ENCODE peak calls at places on chromosomes 16 and 17, in ten cellular contexts. M is psoas muscle; S is CD4-positive, CD25-positive, alpha-beta regulatory T cell; V is DND-41; U is tibial artery; Y is mammary epithelial cell; K is Karpas-422; I is stomach; J is Peyer's patch; Q is adrenal gland. N is an unnamed sample.

GRCh38 chr17:13114601-13115024 is 96.8 kb upstream of the ELAC2 start:
- DNase-seq in U (no peak), K (peak), M (no peak), Q (peak), V (peak), J (no peak), S (no peak), I (peak), Y (peak), N (no peak)

GRCh38 chr17:68707032-68707431 is 105.9 kb upstream of the FAM20A start:
- DNase-seq in Q (no peak), I (no peak), J (no peak), S (no peak), M (no peak), Y (peak), K (no peak), U (no peak), V (no peak), N (no peak)

GRCh38 chr17:77281024-77281903 is 140.5 kb downstream of the SEC14L1 start:
- DNase-seq in J (peak), K (no peak), U (no peak), M (peak), S (peak), Y (peak), I (peak), V (peak), Q (peak), N (no peak)

GRCh38 chr16:14486520-14487303 is 143.3 kb downstream of the PARN start:
- DNase-seq in S (no peak), U (peak), Y (peak), M (peak), I (peak), V (no peak), Q (peak), K (no peak), J (peak), N (no peak)

GRCh38 chr16:20897897-20898296 is 2.3 kb downstream of the DCUN1D3 start:
- DNase-seq in V (no peak), Y (no peak), U (no peak), Q (no peak), J (no peak), M (no peak), K (no peak), I (no peak), S (no peak), N (no peak)

GRCh38 chr16:49457196-49457595 is 83.6 kb downstream of the C16orf78 start:
- DNase-seq in U (no peak), K (no peak), V (peak), S (no peak), J (peak), M (peak), Y (no peak), I (peak), Q (no peak), N (no peak)

GRCh38 chr16:54173489-54173888 is 113.1 kb downstream of the IRX3 start:
- DNase-seq in Y (no peak), K (no peak), U (no peak), V (no peak), I (no peak), S (no peak), J (no peak), Q (no peak), M (no peak), N (no peak)

GRCh38 chr17:37384560-37385160 is 8.9 kb downstream of the C17orf78 start:
- DNase-seq in U (no peak), S (no peak), K (no peak), V (no peak), Y (no peak), M (no peak), J (no peak), I (no peak), Q (no peak), N (no peak)

GRCh38 chr17:4438162-4438944 is 4.6 kb downstream of the SPNS3 start:
- DNase-seq in K (no peak), V (no peak), Y (no peak), I (no peak), Q (no peak), J (no peak), U (no peak), M (peak), S (no peak), N (no peak)

GRCh38 chr16:51433597-51433996 is 282.5 kb upstream of the SALL1 start:
- DNase-seq in I (no peak), Q (no peak), S (no peak), J (no peak), K (no peak), V (no peak), U (no peak), M (no peak), Y (no peak), N (no peak)

GRCh38 chr17:18377437-18378204 is at the start of gene EVPLL:
- DNase-seq in V (peak), K (no peak), Q (no peak), S (no peak), U (peak), J (peak), Y (peak), M (peak), I (peak), N (no peak)

GRCh38 chr16:74275031-74275636 is 21.5 kb upstream of the PSMD7 start:
- DNase-seq in M (no peak), S (no peak), I (no peak), K (peak), J (no peak), V (no peak), U (no peak), Y (no peak), Q (no peak), N (no peak)

GRCh38 chr17:78879679-78880186 is 23.3 kb downstream of the CEP295NL start:
- DNase-seq in S (peak), I (no peak), U (peak), Y (peak), M (peak), Q (peak), V (peak), J (peak), K (no peak), N (no peak)

GRCh38 chr16:19804538-19805323 is 79.9 kb downstream of the GPRC5B start:
- DNase-seq in Y (peak), J (peak), S (peak), I (peak), V (peak), M (peak), U (peak), Q (peak), K (no peak), N (no peak)

GRCh38 chr17:61139219-61139618 is 260.4 kb upstream of the TBX2 start:
- DNase-seq in M (no peak), K (no peak), Y (peak), Q (no peak), S (peak), V (peak), J (peak), I (peak), U (peak), N (no peak)

GRCh38 chr17:73308017-73308823 is 3.6 kb downstream of the CDC42EP4 start:
- DNase-seq in M (peak), Q (peak), Y (peak), S (no peak), K (no peak), J (peak), V (no peak), U (peak), I (peak), N (no peak)

GRCh38 chr17:20228860-20229259 is 219.7 kb downstream of the SPECC1 start:
- DNase-seq in Y (no peak), Q (no peak), V (no peak), I (no peak), J (no peak), K (no peak), U (no peak), M (no peak), S (no peak), N (no peak)

GRCh38 chr16:78705694-78706093 is 606.2 kb downstream of the WWOX start:
- DNase-seq in S (peak), Y (peak), K (peak), I (no peak), U (no peak), J (no peak), M (no peak), Q (no peak), V (no peak), N (no peak)

GRCh38 chr17:82097187-82097918 is 683 bp downstream of the FASN start:
- DNase-seq in M (peak), V (peak), S (peak), U (no peak), J (no peak), Q (peak), Y (peak), I (peak), K (peak), N (no peak)

GRCh38 chr17:58200024-58200633 is 7.6 kb downstream of the EPX start:
- DNase-seq in Q (peak), K (peak), I (peak), M (peak), Y (peak), S (peak), V (peak), J (peak), U (no peak), N (no peak)

GRCh38 chr16:87832759-87833502 is 36.4 kb downstream of the SLC7A5 start:
- DNase-seq in M (no peak), Y (no peak), U (no peak), V (no peak), J (no peak), I (no peak), K (peak), S (no peak), Q (no peak), N (no peak)

GRCh38 chr17:3982113-3982512 is 17.9 kb upstream of the ATP2A3 start:
- DNase-seq in Q (no peak), I (no peak), S (no peak), K (no peak), M (peak), J (no peak), U (no peak), V (no peak), Y (no peak), N (no peak)

GRCh38 chr17:72386619-72387237 is 265.9 kb downstream of the SOX9 start:
- DNase-seq in S (no peak), I (no peak), Q (no peak), J (no peak), U (no peak), K (peak), Y (no peak), M (no peak), V (no peak), N (no peak)

GRCh38 chr16:2828876-2829430 is 1.1 kb upstream of the ZG16B start:
- DNase-seq in Y (no peak), M (peak), U (no peak), Q (no peak), J (no peak), I (no peak), K (no peak), V (no peak), S (no peak), N (no peak)

GRCh38 chr16:78281115-78281514 is 181.7 kb downstream of the WWOX start:
- DNase-seq in I (no peak), Q (no peak), Y (no peak), M (no peak), S (no peak), V (no peak), U (no peak), J (no peak), K (no peak), N (no peak)

GRCh38 chr16:89541792-89542191 is 18.7 kb upstream of the RPL13 start:
- DNase-seq in I (no peak), M (no peak), U (no peak), Y (no peak), S (no peak), K (no peak), V (no peak), J (no peak), Q (no peak), N (no peak)

GRCh38 chr16:526181-527014 is 1.1 kb upstream of the CAPN15 start:
- DNase-seq in M (no peak), K (peak), V (peak), U (no peak), Q (peak), Y (peak), S (no peak), J (peak), I (peak), N (no peak)

GRCh38 chr16:69313469-69313868 is 2.3 kb downstream of the VPS4A start:
- DNase-seq in M (no peak), Q (no peak), J (no peak), I (no peak), Y (no peak), V (no peak), K (no peak), U (no peak), S (no peak), N (no peak)

GRCh38 chr16:55532227-55532626 is 23.4 kb downstream of the LPCAT2 start:
- DNase-seq in K (no peak), S (no peak), J (no peak), Y (no peak), U (no peak), V (no peak), I (no peak), Q (no peak), M (no peak), N (no peak)

GRCh38 chr17:2170023-2170422 is 115.1 kb downstream of the HIC1 start:
- DNase-seq in Q (no peak), J (peak), U (no peak), S (no peak), K (peak), M (no peak), Y (no peak), I (no peak), V (no peak), N (no peak)

DNA sequence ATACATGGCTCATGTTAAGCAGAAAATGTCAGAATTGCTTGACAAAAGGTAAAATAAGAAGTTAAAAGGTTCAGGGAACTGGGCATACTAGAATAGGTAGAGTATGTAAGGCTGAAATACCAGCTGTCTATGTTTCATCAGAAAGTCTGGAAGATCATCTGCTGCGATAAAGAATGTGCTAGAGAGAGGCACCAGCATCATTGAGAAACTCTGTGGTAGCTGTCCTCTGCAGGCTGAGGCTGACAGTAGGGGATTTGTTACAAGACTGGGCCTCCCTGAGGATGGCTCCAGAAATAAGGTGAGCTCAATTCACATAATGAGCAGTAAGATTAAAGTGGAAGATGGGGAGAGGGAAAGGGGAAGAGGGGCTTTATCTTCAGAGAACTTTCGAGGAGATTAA is 4.5 kb upstream of the ZNF287 start:
- DNase-seq in I (no peak), J (no peak), Y (no peak), K (no peak), V (no peak), S (no peak), M (no peak), U (no peak), Q (no peak), N (no peak)
- H3K27ac ChIP-seq in I (no peak), J (no peak), Y (no peak), K (no peak), V (no peak), S (no peak), M (no peak), U (no peak), Q (no peak), N (no peak)

GRCh38 chr17:27351741-27352140 is 57.8 kb downstream of the WSB1 start:
- DNase-seq in J (no peak), K (no peak), I (no peak), Q (no peak), Y (no peak), V (no peak), U (no peak), S (no peak), M (no peak), N (no peak)

GRCh38 chr17:27348196-27348595 is 54.3 kb downstream of the WSB1 start:
- DNase-seq in V (no peak), I (no peak), Y (no peak), K (no peak), U (no peak), Q (no peak), J (no peak), S (no peak), M (no peak), N (no peak)

GRCh38 chr17:27346228-27346899 is 52.5 kb downstream of the WSB1 start:
- DNase-seq in U (no peak), Q (no peak), V (no peak), K (peak), M (no peak), I (no peak), J (no peak), Y (no peak), S (no peak), N (no peak)

GRCh38 chr17:27352481-27353460 is 58.9 kb downstream of the WSB1 start:
- DNase-seq in Q (peak), M (no peak), U (no peak), Y (no peak), J (no peak), V (no peak), I (no peak), S (no peak), K (no peak), N (no peak)

DNA sequence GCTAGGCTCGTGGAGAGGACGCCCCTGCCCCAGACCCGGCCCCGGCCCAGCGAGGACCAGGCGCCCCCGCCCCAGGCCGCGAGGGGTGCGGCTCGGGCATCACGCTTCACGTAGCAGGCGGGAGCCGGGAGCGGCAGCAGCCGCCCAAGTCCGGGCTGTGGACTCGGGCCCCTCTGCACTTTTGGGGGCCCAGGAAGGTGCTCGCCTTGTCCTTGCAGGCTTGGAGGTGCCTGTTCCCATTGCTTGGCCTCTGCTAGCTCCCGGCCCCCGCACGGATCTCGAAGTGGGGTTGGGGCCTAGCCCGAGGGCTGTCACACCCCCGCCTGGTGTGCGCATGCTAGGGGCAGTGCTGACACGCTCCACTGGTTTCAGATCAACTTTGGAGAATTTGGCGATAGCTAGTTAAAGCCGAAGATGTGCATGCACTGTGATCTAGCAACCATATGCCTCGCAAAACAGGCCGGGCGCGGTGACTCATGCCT is 55.7 kb downstream of the WSB1 start:
- DNase-seq in M (no peak), K (no peak), V (no peak), U (no peak), Y (no peak), J (no peak), I (no peak), Q (no peak), S (no peak), N (no peak)
- H3K4me3 ChIP-seq in M (peak), K (peak), V (no peak), U (peak), Y (no peak), J (peak), I (peak), Q (no peak), S (no peak), N (peak)

DNA sequence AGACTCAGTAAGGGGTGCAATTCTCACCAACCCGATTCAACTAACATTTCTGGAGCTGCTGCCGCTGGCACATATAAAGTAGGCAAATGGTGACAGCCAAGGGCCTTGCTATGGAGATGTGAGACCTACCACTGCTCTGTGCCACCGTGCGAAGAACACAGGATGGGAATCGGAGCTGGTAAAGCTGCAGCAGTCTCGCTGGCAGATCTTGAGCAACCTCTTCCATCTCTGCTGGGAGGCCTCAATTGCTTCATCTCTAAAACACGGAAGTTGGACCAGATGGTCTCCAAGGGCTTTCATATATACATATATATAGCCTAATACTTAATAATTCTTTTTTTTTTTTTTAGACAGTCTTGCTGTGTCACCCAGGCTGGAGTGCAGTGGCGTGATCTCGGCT is 128.9 kb upstream of the RCVRN start:
- DNase-seq in I (no peak), Q (peak), S (no peak), Y (no peak), J (no peak), M (no peak), V (no peak), U (peak), K (peak), N (no peak)
- H3K27ac ChIP-seq in I (peak), Q (peak), S (no peak), Y (no peak), J (no peak), M (peak), V (no peak), U (peak), K (peak), N (no peak)

GRCh38 chr16:57123216-57123968 is 31.0 kb downstream of the CPNE2 start:
- DNase-seq in J (no peak), M (no peak), I (no peak), S (no peak), U (no peak), K (no peak), Q (no peak), Y (no peak), V (no peak), N (no peak)
- H3K4me3 ChIP-seq in J (no peak), M (no peak), I (no peak), S (no peak), U (no peak), K (no peak), Q (no peak), Y (no peak), V (no peak), N (no peak)

GRCh38 chr16:46896314-46896968 is 12.3 kb downstream of the GPT2 start:
- DNase-seq in J (no peak), Q (no peak), I (no peak), M (no peak), V (no peak), K (no peak), U (no peak), S (no peak), Y (no peak), N (no peak)

GRCh38 chr16:46898006-46898405 is 13.8 kb downstream of the GPT2 start:
- DNase-seq in I (no peak), Q (no peak), Y (no peak), M (peak), J (no peak), V (peak), U (no peak), K (no peak), S (no peak), N (no peak)

GRCh38 chr16:46897471-46897870 is 13.3 kb downstream of the GPT2 start:
- DNase-seq in Y (no peak), S (no peak), J (no peak), Q (no peak), K (no peak), I (no peak), V (no peak), U (no peak), M (peak), N (no peak)

GRCh38 chr16:46894011-46894672 is 10.0 kb downstream of the GPT2 start:
- DNase-seq in S (no peak), Y (no peak), J (no peak), Q (no peak), U (no peak), K (no peak), M (peak), V (no peak), I (peak), N (no peak)

DNA sequence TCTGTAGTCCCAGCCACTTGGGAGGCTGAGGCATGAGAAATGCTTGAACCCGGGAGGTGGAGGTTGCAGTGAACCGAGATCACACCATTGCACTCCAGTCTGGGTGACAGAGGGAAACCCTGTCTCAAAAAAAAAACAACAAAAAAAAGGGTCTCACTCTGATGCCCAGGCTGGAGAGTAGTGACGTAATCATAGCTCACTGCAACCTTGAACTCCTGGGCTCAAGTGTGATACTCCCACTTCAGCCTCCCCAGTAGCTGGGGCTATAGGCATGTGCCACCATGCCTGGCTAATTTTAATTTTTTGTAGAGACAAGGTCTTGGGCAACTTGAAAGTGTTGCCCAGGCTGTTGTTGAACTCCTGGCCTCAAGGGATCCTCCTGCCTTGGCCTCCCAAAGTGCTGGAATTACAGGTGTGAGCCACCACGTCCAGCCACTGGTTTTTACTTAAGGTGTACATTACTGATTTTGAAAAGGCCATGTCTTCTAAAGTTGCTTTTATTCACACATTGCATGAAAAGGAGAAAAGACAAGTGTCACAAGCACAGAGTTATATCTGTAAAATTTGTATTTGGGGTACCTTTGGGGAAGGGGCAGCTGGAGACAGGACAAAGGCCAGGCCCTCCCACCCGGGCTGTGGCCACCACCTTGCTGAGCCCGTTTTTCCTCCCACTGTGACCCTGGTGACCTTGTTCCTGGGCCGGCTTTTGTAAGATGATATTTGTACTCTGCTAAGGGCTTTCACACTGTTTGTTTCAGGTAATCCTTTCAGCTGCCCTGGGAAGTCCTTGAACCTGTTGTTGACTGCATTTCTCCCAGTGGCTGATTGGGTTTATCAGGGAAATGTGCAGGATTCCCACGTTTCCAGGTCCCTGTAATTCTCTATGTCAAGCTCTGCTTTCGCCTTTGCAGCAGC is 11.5 kb downstream of the GPT2 start:
- DNase-seq in M (no peak), K (no peak), U (no peak), S (no peak), Q (no peak), V (no peak), I (peak), Y (no peak), J (no peak), N (no peak)
- H3K27ac ChIP-seq in M (peak), K (no peak), U (no peak), S (no peak), Q (peak), V (no peak), I (peak), Y (no peak), J (no peak), N (peak)